ENCODE peak calls at places on chromosomes 7 and 10, in four cellular contexts. One of them, this sample, is unnamed.

GRCh38 chr7:30879139-30880089 is 32.2 kb upstream of the AQP1 start:
- DNase-seq in HCT116: no peak
- DNase-seq in sigmoid colon: no peak
- DNase-seq in GM12892: no peak
- DNase-seq in this sample: no peak

GRCh38 chr7:33686001-33686591 is 219.2 kb upstream of the BMPER start:
- DNase-seq in sigmoid colon: no peak
- DNase-seq in HCT116: no peak
- DNase-seq in GM12892: no peak
- DNase-seq in this sample: no peak

GRCh38 chr7:13467111-13467547 is 522.3 kb downstream of the ETV1 start:
- DNase-seq in GM12892: no peak
- DNase-seq in sigmoid colon: no peak
- DNase-seq in HCT116: no peak
- DNase-seq in this sample: no peak

GRCh38 chr7:16942929-16943509 is 61.2 kb upstream of the AGR3 start:
- DNase-seq in HCT116: no peak
- DNase-seq in GM12892: no peak
- DNase-seq in sigmoid colon: no peak
- DNase-seq in this sample: no peak

GRCh38 chr7:131015131-131015954 is 281.3 kb upstream of the KLF14 start:
- DNase-seq in sigmoid colon: no peak
- DNase-seq in HCT116: peak; percentile 90
- DNase-seq in GM12892: no peak
- DNase-seq in this sample: no peak

GRCh38 chr7:44884553-44885393 is 557 bp downstream of the PURB start:
- DNase-seq in GM12892: no peak
- DNase-seq in HCT116: no peak
- DNase-seq in sigmoid colon: peak; percentile 82
- DNase-seq in this sample: peak; percentile 59

GRCh38 chr10:77927343-77928256 is 1.0 kb upstream of the DLG5 start:
- DNase-seq in sigmoid colon: no peak
- DNase-seq in HCT116: no peak
- DNase-seq in GM12892: no peak
- DNase-seq in this sample: no peak

GRCh38 chr7:105493928-105494325 is 28.1 kb downstream of the PUS7 start:
- DNase-seq in HCT116: no peak
- DNase-seq in GM12892: no peak
- DNase-seq in sigmoid colon: no peak
- DNase-seq in this sample: no peak

GRCh38 chr10:97024181-97025073 is 161.3 kb downstream of the SLIT1 start:
- DNase-seq in HCT116: no peak
- DNase-seq in sigmoid colon: no peak
- DNase-seq in GM12892: no peak
- DNase-seq in this sample: no peak

GRCh38 chr10:131000737-131001136 is 310.8 kb downstream of the TCERG1L start:
- DNase-seq in sigmoid colon: no peak
- DNase-seq in HCT116: no peak
- DNase-seq in GM12892: no peak
- DNase-seq in this sample: no peak

GRCh38 chr7:32206987-32207386 is 136.8 kb upstream of the PDE1C start:
- DNase-seq in sigmoid colon: no peak
- DNase-seq in GM12892: no peak
- DNase-seq in HCT116: no peak
- DNase-seq in this sample: no peak

GRCh38 chr7:131123991-131124629 is 203.6 kb upstream of the MKLN1 start:
- DNase-seq in GM12892: peak; percentile 56
- DNase-seq in sigmoid colon: no peak
- DNase-seq in HCT116: no peak
- DNase-seq in this sample: peak; percentile 63

GRCh38 chr10:15200626-15201025 is 32.1 kb upstream of the NMT2 start:
- DNase-seq in sigmoid colon: no peak
- DNase-seq in GM12892: no peak
- DNase-seq in HCT116: peak; percentile 90
- DNase-seq in this sample: no peak

GRCh38 chr10:103584216-103585010 is 90.9 kb downstream of the NEURL1 start:
- DNase-seq in HCT116: no peak
- DNase-seq in GM12892: no peak
- DNase-seq in sigmoid colon: no peak
- DNase-seq in this sample: no peak

GRCh38 chr7:68041559-68041958 is 1044.9 kb downstream of the TYW1 start:
- DNase-seq in sigmoid colon: no peak
- DNase-seq in HCT116: no peak
- DNase-seq in GM12892: no peak
- DNase-seq in this sample: no peak

GRCh38 chr10:63976538-63976937 is 455.3 kb downstream of the REEP3 start:
- DNase-seq in sigmoid colon: no peak
- DNase-seq in GM12892: peak; percentile 29
- DNase-seq in HCT116: peak; percentile 48
- DNase-seq in this sample: peak; percentile 33

GRCh38 chr10:34333513-34333912 is 481.6 kb downstream of the PARD3 start:
- DNase-seq in GM12892: no peak
- DNase-seq in HCT116: no peak
- DNase-seq in sigmoid colon: no peak
- DNase-seq in this sample: no peak

GRCh38 chr10:68301790-68302502 is 29.9 kb upstream of the HNRNPH3 start:
- DNase-seq in GM12892: no peak
- DNase-seq in sigmoid colon: no peak
- DNase-seq in HCT116: peak; percentile 49
- DNase-seq in this sample: no peak

GRCh38 chr10:48948631-48949030 is 9.0 kb upstream of the LRRC18 start:
- DNase-seq in GM12892: no peak
- DNase-seq in HCT116: no peak
- DNase-seq in sigmoid colon: no peak
- DNase-seq in this sample: no peak

GRCh38 chr10:69180525-69181204 is 631 bp downstream of the SUPV3L1 start:
- DNase-seq in GM12892: no peak
- DNase-seq in HCT116: no peak
- DNase-seq in sigmoid colon: no peak
- DNase-seq in this sample: no peak

GRCh38 chr7:143382791-143383641 is 1.9 kb downstream of the ZYX start:
- DNase-seq in GM12892: no peak
- DNase-seq in sigmoid colon: peak; percentile 71
- DNase-seq in HCT116: no peak
- DNase-seq in this sample: no peak

GRCh38 chr7:69564454-69565417 is 33.5 kb upstream of the AUTS2 start:
- DNase-seq in HCT116: no peak
- DNase-seq in sigmoid colon: peak; percentile 72
- DNase-seq in GM12892: no peak
- DNase-seq in this sample: no peak

GRCh38 chr7:66899552-66900280 is 21.3 kb upstream of the TMEM248 start:
- DNase-seq in GM12892: no peak
- DNase-seq in HCT116: no peak
- DNase-seq in sigmoid colon: no peak
- DNase-seq in this sample: no peak

GRCh38 chr10:104254493-104255243 is at the start of gene GSTO1:
- DNase-seq in GM12892: peak; percentile 64
- DNase-seq in HCT116: peak; percentile 51
- DNase-seq in sigmoid colon: peak; percentile 92
- DNase-seq in this sample: peak; percentile 82

GRCh38 chr10:62806246-62806645 is 1.7 kb downstream of the ADO start:
- DNase-seq in sigmoid colon: no peak
- DNase-seq in HCT116: no peak
- DNase-seq in GM12892: no peak
- DNase-seq in this sample: no peak

GRCh38 chr10:62810131-62810530 is 5.6 kb downstream of the ADO start:
- DNase-seq in HCT116: no peak
- DNase-seq in GM12892: no peak
- DNase-seq in sigmoid colon: no peak
- DNase-seq in this sample: no peak

GRCh38 chr10:62803993-62804383 is 532 bp upstream of the ADO start:
- DNase-seq in HCT116: no peak
- DNase-seq in sigmoid colon: no peak
- DNase-seq in GM12892: no peak
- DNase-seq in this sample: no peak

GRCh38 chr10:62805139-62806092 is 896 bp downstream of the ADO start:
- DNase-seq in HCT116: no peak
- DNase-seq in GM12892: no peak
- DNase-seq in sigmoid colon: peak; percentile 78
- DNase-seq in this sample: peak; percentile 56

DNA sequence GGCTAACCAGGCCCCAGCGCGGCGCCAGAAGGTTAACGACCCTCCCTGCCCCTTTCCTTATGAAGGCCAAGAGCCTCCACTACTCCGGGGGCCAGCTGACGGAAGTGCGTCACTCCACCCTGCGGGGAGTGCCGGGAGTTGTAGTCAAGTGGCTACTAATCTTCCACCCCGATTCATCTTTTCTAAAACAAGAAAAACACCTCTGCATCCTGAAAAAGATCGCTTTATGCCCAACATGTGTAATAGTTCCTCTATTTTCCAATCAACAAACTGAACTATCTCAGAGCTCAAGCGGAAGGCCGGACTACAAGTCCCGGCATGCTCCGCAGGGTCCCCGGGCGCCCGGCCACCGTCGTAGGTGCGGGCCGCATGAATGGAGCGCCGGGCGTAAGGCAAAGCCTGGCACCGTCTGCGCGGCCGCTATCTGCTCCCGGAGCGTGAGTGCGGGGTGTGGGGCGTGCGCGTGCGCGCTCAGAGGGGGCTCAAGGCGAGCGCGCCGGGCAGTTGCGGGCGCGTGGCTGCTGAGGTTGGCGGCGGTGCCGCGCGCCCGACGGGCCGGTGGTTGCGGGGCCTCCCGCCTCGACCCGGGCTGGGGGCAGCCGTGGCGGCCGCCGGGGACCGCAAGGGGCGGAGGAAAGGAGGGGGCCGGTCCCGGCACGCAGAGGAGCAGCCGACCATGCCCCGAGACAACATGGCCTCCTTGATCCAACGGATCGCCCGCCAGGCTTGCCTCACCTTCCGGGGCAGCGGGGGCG is at the start of gene ADO:
- DNase-seq in sigmoid colon: peak; percentile 93
- DNase-seq in HCT116: peak; percentile 70
- DNase-seq in GM12892: peak; percentile 79
- DNase-seq in this sample: peak; percentile 85
- TF ChIP-seq POLR2A in sigmoid colon: peak; percentile 6
- TF ChIP-seq POLR2A in HCT116: peak; percentile 25
- TF ChIP-seq POLR2A in GM12892: peak; percentile 65
- TF ChIP-seq POLR2A in this sample: peak; percentile 48

GRCh38 chr7:121529003-121529402 is 132.9 kb upstream of the FAM3C start:
- DNase-seq in GM12892: no peak
- DNase-seq in sigmoid colon: no peak
- DNase-seq in HCT116: no peak
- DNase-seq in this sample: no peak

GRCh38 chr7:121525155-121525819 is 129.2 kb upstream of the FAM3C start:
- DNase-seq in HCT116: no peak
- DNase-seq in GM12892: no peak
- DNase-seq in sigmoid colon: peak; percentile 66
- DNase-seq in this sample: no peak

GRCh38 chr7:121531175-121532070 is 135.3 kb upstream of the FAM3C start:
- DNase-seq in GM12892: no peak
- DNase-seq in HCT116: no peak
- DNase-seq in sigmoid colon: no peak
- DNase-seq in this sample: no peak

DNA sequence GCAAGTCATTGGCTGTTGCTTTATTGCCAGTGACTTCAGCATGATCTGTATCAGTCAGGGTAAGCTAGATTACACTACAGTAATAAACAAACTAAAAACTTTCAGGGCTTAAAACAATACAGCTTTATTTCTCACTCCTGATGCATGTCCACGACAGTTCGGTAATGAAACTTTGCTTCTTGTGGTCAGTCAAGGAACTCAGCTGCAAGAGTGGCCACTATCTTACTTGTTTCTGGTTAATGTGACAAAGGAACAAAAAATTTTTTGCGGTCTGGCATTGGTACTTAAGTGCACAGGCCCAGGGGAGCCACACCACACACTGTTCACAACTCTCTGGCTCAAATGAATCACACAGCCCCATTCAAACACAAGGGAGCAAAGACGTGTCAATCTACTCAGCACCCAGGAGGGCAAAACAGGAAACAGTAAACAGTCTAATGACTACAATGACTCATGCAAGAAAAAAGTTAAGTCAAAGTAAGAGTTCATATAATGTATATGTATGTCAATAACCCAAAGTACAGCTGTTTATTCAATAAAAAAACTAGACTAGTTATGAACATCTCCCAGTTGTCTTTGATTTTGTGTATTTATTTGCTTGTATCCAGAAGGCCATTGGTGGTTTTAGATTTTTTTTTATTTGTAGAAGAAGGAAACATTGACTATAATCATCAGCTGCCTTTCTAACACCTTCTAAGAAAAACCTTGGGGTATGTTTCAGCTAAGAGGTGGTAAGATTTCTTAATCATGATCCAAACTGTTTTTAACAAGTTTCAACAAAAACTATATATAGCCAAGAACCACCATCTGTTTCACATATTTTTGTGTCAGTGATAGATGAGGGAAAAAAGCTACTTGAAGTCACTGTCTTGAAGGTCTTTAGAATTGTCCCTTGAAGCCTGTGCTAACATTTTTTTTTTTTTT is 134.4 kb upstream of the FAM3C start:
- DNase-seq in sigmoid colon: no peak
- DNase-seq in GM12892: peak; percentile 12
- DNase-seq in HCT116: peak; percentile 100
- DNase-seq in this sample: peak; percentile 33
- TF ChIP-seq POLR2AphosphoS5 in sigmoid colon: no peak
- TF ChIP-seq POLR2AphosphoS5 in GM12892: no peak
- TF ChIP-seq POLR2AphosphoS5 in HCT116: peak; percentile 71
- TF ChIP-seq POLR2AphosphoS5 in this sample: no peak

DNA sequence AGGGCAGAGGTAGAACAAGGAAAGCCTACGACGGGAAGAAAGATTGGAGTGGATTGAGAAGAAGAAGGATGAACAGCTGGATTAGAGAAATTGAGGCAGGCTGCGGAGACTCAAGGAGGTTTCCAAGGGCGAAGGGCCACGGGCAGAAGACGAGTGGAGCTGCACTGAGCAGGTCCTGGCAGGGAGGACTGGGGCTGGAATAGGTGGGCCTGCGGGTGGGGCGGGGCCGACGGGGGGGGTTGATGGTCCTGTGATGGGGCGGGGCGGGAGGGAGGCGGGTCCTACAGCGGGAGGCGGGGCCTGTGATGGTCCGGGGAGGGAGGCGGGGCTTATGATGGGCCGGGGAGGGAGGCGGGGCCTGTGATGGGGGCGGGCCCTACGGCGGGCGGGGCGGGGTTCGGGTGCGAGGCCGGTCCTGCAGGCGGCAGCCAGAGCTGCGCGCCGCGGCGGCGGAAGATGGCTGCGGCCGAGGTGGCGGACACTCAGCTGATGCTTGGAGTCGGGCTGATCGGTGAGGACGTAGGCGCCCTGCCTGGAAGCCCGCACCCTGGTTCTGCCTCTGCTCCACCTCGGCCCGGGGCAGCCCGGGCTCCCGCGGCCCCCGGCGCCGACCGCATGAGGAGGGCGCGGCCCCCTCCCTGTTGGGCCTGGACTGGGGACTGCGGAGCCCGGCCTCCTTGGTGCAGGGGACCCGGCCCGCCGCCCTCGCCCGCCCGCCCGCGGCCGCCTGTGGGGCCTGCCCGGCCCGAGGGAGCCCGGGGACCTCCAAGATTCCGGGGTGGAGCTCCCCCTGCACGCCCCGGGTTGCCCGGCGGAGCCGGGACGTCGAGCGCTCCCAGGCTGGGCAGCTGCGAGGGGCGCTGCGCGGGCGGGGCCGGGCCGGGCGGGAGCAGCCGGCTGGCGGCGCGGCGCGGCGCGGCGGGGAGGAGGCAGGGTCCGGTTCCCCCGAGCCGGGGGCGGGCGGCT is at the start of gene DENND10:
- DNase-seq in sigmoid colon: peak; percentile 94
- DNase-seq in GM12892: peak; percentile 88
- DNase-seq in HCT116: peak; percentile 73
- DNase-seq in this sample: peak; percentile 87
- TF ChIP-seq POLR2A in sigmoid colon: peak; percentile 81
- TF ChIP-seq POLR2A in GM12892: peak; percentile 89
- TF ChIP-seq POLR2A in HCT116: peak; percentile 97
- TF ChIP-seq POLR2A in this sample: peak; percentile 88

GRCh38 chr7:40810274-40810673 is 675.5 kb downstream of the SUGCT start:
- DNase-seq in sigmoid colon: no peak
- DNase-seq in HCT116: no peak
- DNase-seq in GM12892: no peak
- DNase-seq in this sample: no peak
- TF ChIP-seq POLR2AphosphoS5 in sigmoid colon: no peak
- TF ChIP-seq POLR2AphosphoS5 in HCT116: no peak
- TF ChIP-seq POLR2AphosphoS5 in GM12892: no peak
- TF ChIP-seq POLR2AphosphoS5 in this sample: no peak

This sample was measured in transverse colon.